ENCODE peak calls at places on chromosome 21, in eight cellular contexts. J is NB4, R is heart left ventricle, M is MG63, B is endodermal cell, G is cardiac fibroblast, V is NCI-H1092, O is MCF 10A. H is an unnamed sample.

GRCh38 chr21:32155226-32155625 is 123.6 kb downstream of the MIS18A start:
- DNase-seq in O (no peak), M (no peak), V (no peak), J (no peak), B (no peak), G (no peak), R (no peak), H (no peak)

GRCh38 chr21:40793057-40793456 is 53.9 kb downstream of the DSCAM start:
- DNase-seq in M (peak), B (no peak), R (no peak), O (no peak), G (no peak), J (no peak), V (peak), H (no peak)

GRCh38 chr21:28436286-28436932 is 556.3 kb downstream of the LTN1 start:
- DNase-seq in J (no peak), M (peak), B (no peak), V (no peak), O (peak), R (no peak), G (peak), H (no peak)

GRCh38 chr21:18499761-18500376 is 96.3 kb upstream of the TMPRSS15 start:
- DNase-seq in R (no peak), B (peak), M (peak), G (peak), J (peak), V (peak), O (peak), H (peak)

GRCh38 chr21:15552914-15553491 is 176.8 kb upstream of the USP25 start:
- DNase-seq in J (peak), V (no peak), M (no peak), B (no peak), O (peak), R (no peak), G (peak), H (no peak)

GRCh38 chr21:37829447-37829846 is 86.8 kb downstream of the KCNJ6 start:
- DNase-seq in G (peak), R (no peak), M (peak), O (peak), V (no peak), B (no peak), J (peak), H (no peak)

GRCh38 chr21:41428847-41429246 is 2.8 kb downstream of the MX1 start:
- DNase-seq in G (no peak), V (no peak), B (no peak), J (no peak), M (no peak), R (no peak), O (no peak), H (no peak)

GRCh38 chr21:34031835-34032370 is 41.5 kb upstream of the MRPS6 start:
- DNase-seq in G (no peak), J (no peak), R (no peak), O (no peak), M (no peak), B (no peak), V (no peak), H (no peak)

GRCh38 chr21:15667010-15667409 is 62.8 kb upstream of the USP25 start:
- DNase-seq in M (no peak), O (peak), B (no peak), J (no peak), R (no peak), G (peak), V (no peak), H (no peak)

GRCh38 chr21:43345746-43346409 is 81.1 kb downstream of the SIK1 start:
- DNase-seq in J (peak), O (peak), M (peak), B (no peak), V (no peak), G (peak), R (no peak), H (no peak)

GRCh38 chr21:34989337-34990151 is 59.6 kb downstream of the RUNX1 start:
- DNase-seq in V (no peak), O (no peak), G (no peak), B (no peak), M (no peak), R (no peak), J (no peak), H (no peak)

GRCh38 chr21:27219068-27219467 is 252.2 kb upstream of the ADAMTS5 start:
- DNase-seq in O (peak), B (no peak), J (no peak), V (no peak), R (no peak), M (peak), G (peak), H (no peak)

GRCh38 chr21:39061766-39062165 is 121.5 kb downstream of the PSMG1 start:
- DNase-seq in G (no peak), O (no peak), J (no peak), V (no peak), M (no peak), B (no peak), R (no peak), H (no peak)

GRCh38 chr21:44319407-44320065 is 19.7 kb downstream of the CFAP410 start:
- DNase-seq in M (no peak), G (no peak), J (no peak), O (no peak), V (no peak), R (no peak), B (no peak), H (no peak)

GRCh38 chr21:45590246-45590725 is 48.0 kb upstream of the SLC19A1 start:
- DNase-seq in J (peak), V (no peak), O (no peak), M (peak), G (peak), B (peak), R (peak), H (peak)

GRCh38 chr21:21148009-21148408 is 149.8 kb downstream of the NCAM2 start:
- DNase-seq in G (no peak), R (no peak), V (no peak), J (no peak), O (no peak), M (no peak), B (no peak), H (no peak)

GRCh38 chr21:25863031-25863430 is 128.3 kb downstream of the GABPA start:
- DNase-seq in J (no peak), G (no peak), O (no peak), V (no peak), M (no peak), R (no peak), B (no peak), H (no peak)

GRCh38 chr21:33981341-33982101 is 65.9 kb upstream of the ATP5PO start:
- DNase-seq in V (no peak), R (no peak), J (peak), B (no peak), G (peak), O (no peak), M (no peak), H (no peak)

GRCh38 chr21:38645282-38645681 is 147.0 kb upstream of the ERG start:
- DNase-seq in V (no peak), G (peak), B (no peak), R (no peak), M (peak), O (peak), J (no peak), H (no peak)

GRCh38 chr21:16117851-16118592 is 388.2 kb downstream of the USP25 start:
- DNase-seq in M (no peak), O (peak), R (no peak), B (no peak), V (no peak), J (no peak), G (peak), H (no peak)

GRCh38 chr21:33801424-33802405 is 113.9 kb downstream of the ATP5PO start:
- DNase-seq in R (no peak), M (peak), G (no peak), O (peak), J (peak), B (peak), V (peak), H (no peak)

GRCh38 chr21:42997053-42997452 is 22.7 kb downstream of the PKNOX1 start:
- DNase-seq in M (peak), G (peak), B (no peak), R (peak), O (peak), J (no peak), V (no peak), H (peak)

GRCh38 chr21:33011462-33011861 is 14.3 kb upstream of the OLIG2 start:
- DNase-seq in V (no peak), R (no peak), B (no peak), M (peak), J (no peak), O (peak), G (peak), H (no peak)

GRCh38 chr21:15437873-15438272 is 291.9 kb upstream of the USP25 start:
- DNase-seq in B (no peak), J (peak), R (no peak), G (no peak), V (no peak), O (peak), M (no peak), H (no peak)

GRCh38 chr21:14878971-14879370 is 185.8 kb downstream of the NRIP1 start:
- DNase-seq in J (no peak), M (no peak), B (no peak), R (no peak), O (no peak), G (no peak), V (no peak), H (no peak)

GRCh38 chr21:38803075-38803474 is 2.7 kb upstream of the ETS2 start:
- DNase-seq in G (no peak), M (no peak), J (no peak), R (no peak), B (no peak), O (no peak), V (no peak), H (no peak)

GRCh38 chr21:15857740-15858139 is 128.0 kb downstream of the USP25 start:
- DNase-seq in B (no peak), M (no peak), V (no peak), O (no peak), J (no peak), G (no peak), R (no peak), H (no peak)

GRCh38 chr21:26659181-26659580 is 86.1 kb upstream of the CYYR1 start:
- DNase-seq in O (peak), J (peak), G (no peak), R (no peak), B (no peak), V (no peak), M (no peak), H (no peak)

GRCh38 chr21:41170442-41170841 is 2.5 kb downstream of the BACE2 start:
- DNase-seq in M (peak), G (peak), R (peak), B (peak), J (peak), V (no peak), O (peak), H (peak)

GRCh38 chr21:36422279-36423098 is 37.3 kb downstream of the CHAF1B start:
- DNase-seq in B (peak), M (peak), R (peak), O (peak), V (no peak), G (peak), J (peak), H (peak)

GRCh38 chr21:34881894-34882371 is 167.2 kb downstream of the RUNX1 start:
- DNase-seq in R (no peak), G (peak), J (no peak), M (no peak), B (no peak), O (peak), V (no peak), H (no peak)

GRCh38 chr21:34807146-34807880 is 138.5 kb downstream of the CLIC6 start:
- DNase-seq in B (peak), M (peak), V (no peak), J (peak), R (no peak), G (peak), O (peak), H (no peak)

GRCh38 chr21:37704751-37705150 is 211.5 kb downstream of the KCNJ6 start:
- DNase-seq in M (no peak), J (no peak), G (no peak), R (no peak), V (peak), O (no peak), B (no peak), H (no peak)

GRCh38 chr21:45590726-45591618 is 48.7 kb upstream of the SLC19A1 start:
- DNase-seq in M (no peak), R (peak), J (peak), O (no peak), G (no peak), B (no peak), V (no peak), H (peak)

GRCh38 chr21:35048706-35049617 is at the start of gene RUNX1:
- DNase-seq in M (peak), G (peak), O (peak), R (peak), V (no peak), J (peak), B (no peak), H (no peak)

GRCh38 chr21:32411366-32412161 is 942 bp upstream of the EVA1C start:
- DNase-seq in O (peak), J (no peak), R (peak), G (peak), B (peak), V (peak), M (peak), H (peak)